ENCODE peak calls at places on chromosomes 7 and 10, in five cellular contexts. T, X, F, D and H are unnamed samples.

GRCh38 chr10:7937315-7937945 is 117.1 kb upstream of the GATA3 start:
- DNase-seq in T (no peak), X (no peak), F (no peak), D (no peak), H (no peak)

GRCh38 chr10:99775850-99776249 is 6.6 kb upstream of the ABCC2 start:
- DNase-seq in T (no peak), X (no peak), F (no peak), D (peak; percentile 78), H (peak; percentile 77)

GRCh38 chr7:7265057-7265456 is 82.7 kb downstream of the C1GALT1 start:
- DNase-seq in T (no peak), X (no peak), F (no peak), D (no peak), H (no peak)

GRCh38 chr7:43385856-43386255 is 197.1 kb upstream of the STK17A start:
- DNase-seq in T (no peak), X (no peak), F (no peak), D (no peak), H (no peak)

GRCh38 chr7:30276203-30276900 is 8.0 kb upstream of the ZNRF2 start:
- DNase-seq in T (peak; percentile 67), X (no peak), F (no peak), D (peak; percentile 63), H (peak; percentile 69)

GRCh38 chr10:69051303-69051702 is 36.6 kb upstream of the SRGN start:
- DNase-seq in T (no peak), X (no peak), F (no peak), D (no peak), H (peak; percentile 70)

GRCh38 chr10:106467506-106467905 is 697.0 kb downstream of the SORCS1 start:
- DNase-seq in T (no peak), X (no peak), F (no peak), D (no peak), H (no peak)

GRCh38 chr10:42932735-42933453 is 144.0 kb upstream of the RET start:
- DNase-seq in T (peak; percentile 53), X (no peak), F (no peak), D (no peak), H (no peak)

GRCh38 chr7:99525713-99526440 is 21.4 kb downstream of the ZKSCAN5 start:
- DNase-seq in T (peak; percentile 28), X (no peak), F (no peak), D (no peak), H (peak; percentile 25)

GRCh38 chr7:132394283-132395003 is 181.8 kb downstream of the PLXNA4 start:
- DNase-seq in T (no peak), X (no peak), F (no peak), D (no peak), H (peak; percentile 48)

GRCh38 chr10:95356-96115 is 39.7 kb upstream of the ZMYND11 start:
- DNase-seq in T (no peak), X (no peak), F (no peak), D (no peak), H (no peak)

GRCh38 chr7:141290951-141291350 is 217.1 kb downstream of the TMEM178B start:
- DNase-seq in T (no peak), X (no peak), F (no peak), D (no peak), H (no peak)